ENCODE peak calls at places on chromosome 17, in nine cellular contexts. One of them, this sample, is unnamed.

GRCh38 chr17:66165537-66166123 is 26.3 kb downstream of the CEP112 start:
- DNase-seq in adipocyte: peak
- DNase-seq in AG10803: peak
- DNase-seq in GM03348: peak
- DNase-seq in hippocampal formation: no peak
- DNase-seq in HEK293T: peak
- DNase-seq in mucosa of gallbladder: peak
- DNase-seq in kidney epithelial cell: no peak
- DNase-seq in central memory CD4-positive, alpha-beta T cell: peak
- DNase-seq in this sample: peak

GRCh38 chr17:40791808-40792436 is 7.8 kb downstream of the KRT28 start:
- DNase-seq in AG10803: peak
- DNase-seq in hippocampal formation: no peak
- DNase-seq in mucosa of gallbladder: no peak
- DNase-seq in central memory CD4-positive, alpha-beta T cell: no peak
- DNase-seq in adipocyte: peak
- DNase-seq in GM03348: peak
- DNase-seq in HEK293T: peak
- DNase-seq in kidney epithelial cell: peak
- DNase-seq in this sample: no peak

GRCh38 chr17:76688165-76688622 is 22.6 kb downstream of the MXRA7 start:
- DNase-seq in AG10803: no peak
- DNase-seq in adipocyte: no peak
- DNase-seq in HEK293T: no peak
- DNase-seq in mucosa of gallbladder: no peak
- DNase-seq in GM03348: no peak
- DNase-seq in hippocampal formation: no peak
- DNase-seq in kidney epithelial cell: no peak
- DNase-seq in central memory CD4-positive, alpha-beta T cell: no peak
- DNase-seq in this sample: no peak

GRCh38 chr17:70185280-70185679 is 15.9 kb downstream of the KCNJ2 start:
- DNase-seq in mucosa of gallbladder: no peak
- DNase-seq in AG10803: no peak
- DNase-seq in HEK293T: no peak
- DNase-seq in GM03348: no peak
- DNase-seq in adipocyte: no peak
- DNase-seq in central memory CD4-positive, alpha-beta T cell: no peak
- DNase-seq in kidney epithelial cell: no peak
- DNase-seq in hippocampal formation: no peak
- DNase-seq in this sample: no peak

GRCh38 chr17:41678907-41679739 is 9.6 kb upstream of the EIF1 start:
- DNase-seq in HEK293T: no peak
- DNase-seq in AG10803: peak
- DNase-seq in adipocyte: peak
- DNase-seq in kidney epithelial cell: peak
- DNase-seq in mucosa of gallbladder: no peak
- DNase-seq in GM03348: no peak
- DNase-seq in hippocampal formation: no peak
- DNase-seq in central memory CD4-positive, alpha-beta T cell: peak
- DNase-seq in this sample: no peak

GRCh38 chr17:21209511-21210175 is 4.3 kb downstream of the TMEM11 start:
- DNase-seq in HEK293T: no peak
- DNase-seq in mucosa of gallbladder: no peak
- DNase-seq in hippocampal formation: no peak
- DNase-seq in AG10803: peak
- DNase-seq in adipocyte: no peak
- DNase-seq in central memory CD4-positive, alpha-beta T cell: no peak
- DNase-seq in kidney epithelial cell: peak
- DNase-seq in GM03348: peak
- DNase-seq in this sample: no peak

GRCh38 chr17:78129385-78130079 is 977 bp upstream of the TMC6 start:
- DNase-seq in GM03348: no peak
- DNase-seq in mucosa of gallbladder: no peak
- DNase-seq in kidney epithelial cell: no peak
- DNase-seq in hippocampal formation: no peak
- DNase-seq in adipocyte: no peak
- DNase-seq in central memory CD4-positive, alpha-beta T cell: peak
- DNase-seq in HEK293T: no peak
- DNase-seq in AG10803: no peak
- DNase-seq in this sample: no peak

GRCh38 chr17:7355053-7355452 is at the start of gene TMEM95:
- DNase-seq in kidney epithelial cell: no peak
- DNase-seq in central memory CD4-positive, alpha-beta T cell: no peak
- DNase-seq in mucosa of gallbladder: peak
- DNase-seq in adipocyte: peak
- DNase-seq in HEK293T: no peak
- DNase-seq in AG10803: peak
- DNase-seq in GM03348: peak
- DNase-seq in hippocampal formation: peak
- DNase-seq in this sample: no peak

GRCh38 chr17:4998027-4998665 is 396 bp downstream of the KIF1C start:
- DNase-seq in central memory CD4-positive, alpha-beta T cell: no peak
- DNase-seq in kidney epithelial cell: no peak
- DNase-seq in mucosa of gallbladder: peak
- DNase-seq in HEK293T: peak
- DNase-seq in hippocampal formation: no peak
- DNase-seq in GM03348: no peak
- DNase-seq in AG10803: peak
- DNase-seq in adipocyte: no peak
- DNase-seq in this sample: no peak

GRCh38 chr17:48459070-48459469 is 29.1 kb upstream of the SKAP1 start:
- DNase-seq in mucosa of gallbladder: no peak
- DNase-seq in GM03348: no peak
- DNase-seq in hippocampal formation: no peak
- DNase-seq in central memory CD4-positive, alpha-beta T cell: no peak
- DNase-seq in HEK293T: no peak
- DNase-seq in kidney epithelial cell: no peak
- DNase-seq in AG10803: no peak
- DNase-seq in adipocyte: no peak
- DNase-seq in this sample: no peak

GRCh38 chr17:17682293-17682736 is 1.1 kb downstream of the RAI1 start:
- DNase-seq in GM03348: peak
- DNase-seq in central memory CD4-positive, alpha-beta T cell: peak
- DNase-seq in adipocyte: peak
- DNase-seq in HEK293T: no peak
- DNase-seq in hippocampal formation: peak
- DNase-seq in mucosa of gallbladder: peak
- DNase-seq in kidney epithelial cell: no peak
- DNase-seq in AG10803: peak
- DNase-seq in this sample: peak

GRCh38 chr17:39018267-39019134 is 51.3 kb upstream of the FBXO47 start:
- DNase-seq in HEK293T: no peak
- DNase-seq in kidney epithelial cell: no peak
- DNase-seq in hippocampal formation: no peak
- DNase-seq in adipocyte: peak
- DNase-seq in mucosa of gallbladder: peak
- DNase-seq in GM03348: no peak
- DNase-seq in AG10803: no peak
- DNase-seq in central memory CD4-positive, alpha-beta T cell: no peak
- DNase-seq in this sample: no peak

GRCh38 chr17:77728022-77728671 is 230.4 kb upstream of the TNRC6C start:
- DNase-seq in hippocampal formation: no peak
- DNase-seq in GM03348: peak
- DNase-seq in kidney epithelial cell: no peak
- DNase-seq in mucosa of gallbladder: peak
- DNase-seq in HEK293T: no peak
- DNase-seq in central memory CD4-positive, alpha-beta T cell: no peak
- DNase-seq in adipocyte: peak
- DNase-seq in AG10803: peak
- DNase-seq in this sample: peak

GRCh38 chr17:21129023-21129681 is 2.4 kb downstream of the DHRS7B start:
- DNase-seq in HEK293T: no peak
- DNase-seq in GM03348: peak
- DNase-seq in central memory CD4-positive, alpha-beta T cell: no peak
- DNase-seq in kidney epithelial cell: no peak
- DNase-seq in mucosa of gallbladder: peak
- DNase-seq in AG10803: peak
- DNase-seq in adipocyte: peak
- DNase-seq in hippocampal formation: no peak
- DNase-seq in this sample: peak

GRCh38 chr17:47660064-47660492 is 10.4 kb downstream of the KPNB1 start:
- DNase-seq in adipocyte: no peak
- DNase-seq in HEK293T: no peak
- DNase-seq in central memory CD4-positive, alpha-beta T cell: peak
- DNase-seq in kidney epithelial cell: no peak
- DNase-seq in hippocampal formation: no peak
- DNase-seq in mucosa of gallbladder: no peak
- DNase-seq in AG10803: no peak
- DNase-seq in GM03348: no peak
- DNase-seq in this sample: no peak

GRCh38 chr17:79811036-79811887 is 14.4 kb upstream of the CBX8 start:
- DNase-seq in kidney epithelial cell: no peak
- DNase-seq in hippocampal formation: peak
- DNase-seq in adipocyte: no peak
- DNase-seq in HEK293T: peak
- DNase-seq in AG10803: no peak
- DNase-seq in GM03348: peak
- DNase-seq in central memory CD4-positive, alpha-beta T cell: no peak
- DNase-seq in mucosa of gallbladder: no peak
- DNase-seq in this sample: peak

GRCh38 chr17:52389632-52390031 is 231.1 kb upstream of the CA10 start:
- DNase-seq in HEK293T: no peak
- DNase-seq in kidney epithelial cell: no peak
- DNase-seq in hippocampal formation: no peak
- DNase-seq in central memory CD4-positive, alpha-beta T cell: no peak
- DNase-seq in GM03348: no peak
- DNase-seq in adipocyte: no peak
- DNase-seq in mucosa of gallbladder: no peak
- DNase-seq in AG10803: no peak
- DNase-seq in this sample: no peak

GRCh38 chr17:20191066-20191465 is 181.9 kb downstream of the SPECC1 start:
- DNase-seq in hippocampal formation: no peak
- DNase-seq in GM03348: no peak
- DNase-seq in AG10803: peak
- DNase-seq in central memory CD4-positive, alpha-beta T cell: no peak
- DNase-seq in kidney epithelial cell: no peak
- DNase-seq in adipocyte: peak
- DNase-seq in HEK293T: no peak
- DNase-seq in mucosa of gallbladder: no peak
- DNase-seq in this sample: no peak